ENCODE peak calls at places on chromosomes 1 and 21, in nine cellular contexts. Q, E, P, R, G, W, Z, I and O are unnamed samples.
A peak's percentile ranks its signal among the peaks of the same experiment; 100 is the strongest.

GRCh38 chr21:34845521-34846213 is 176.9 kb downstream of the CLIC6 start:
- DNase-seq in W (no peak), Q (no peak), R (no peak), P (no peak), I (no peak), E (no peak), Z (peak; percentile 39), G (no peak), O (no peak)

GRCh38 chr1:12469493-12469892 is 148.5 kb downstream of the DHRS3 start:
- DNase-seq in W (no peak), P (no peak), R (no peak), Z (no peak), Q (no peak), I (peak; percentile 15), E (no peak), G (no peak), O (no peak)

GRCh38 chr1:94642617-94643315 is 101.2 kb upstream of the F3 start:
- DNase-seq in E (no peak), P (no peak), I (no peak), Z (no peak), R (no peak), Q (no peak), G (no peak), W (no peak), O (no peak)

GRCh38 chr1:98316286-98316685 is 345.2 kb upstream of the SNX7 start:
- DNase-seq in Q (no peak), G (peak; percentile 44), E (no peak), R (no peak), Z (peak; percentile 71), P (no peak), W (no peak), I (no peak), O (no peak)

GRCh38 chr1:21861602-21862429 is 49.8 kb downstream of the LDLRAD2 start:
- DNase-seq in E (no peak), R (no peak), P (no peak), G (no peak), I (no peak), W (no peak), Z (peak; percentile 37), Q (no peak), O (no peak)

GRCh38 chr1:117747605-117748004 is 141.8 kb downstream of the TENT5C start:
- DNase-seq in R (no peak), E (no peak), G (no peak), I (no peak), P (no peak), W (no peak), Z (peak; percentile 37), Q (no peak), O (no peak)

GRCh38 chr1:8866173-8866791 is 12.2 kb downstream of the ENO1 start:
- DNase-seq in W (no peak), Z (no peak), P (no peak), I (no peak), G (no peak), R (no peak), Q (no peak), E (no peak), O (no peak)

GRCh38 chr1:237864338-237865244 is 26.1 kb downstream of the ZP4 start:
- DNase-seq in P (no peak), I (peak; percentile 25), G (peak; percentile 4), R (peak; percentile 65), W (peak; percentile 81), E (no peak), Z (peak; percentile 67), Q (peak; percentile 24), O (peak; percentile 61)

GRCh38 chr1:89681045-89681729 is 48.3 kb downstream of the LRRC8C start:
- DNase-seq in W (no peak), R (no peak), G (no peak), I (no peak), E (no peak), Z (no peak), Q (no peak), P (no peak), O (no peak)

GRCh38 chr21:38027901-38028300 is 111.6 kb upstream of the KCNJ6 start:
- DNase-seq in G (no peak), I (no peak), Q (no peak), W (no peak), P (no peak), Z (no peak), E (no peak), R (no peak), O (no peak)

GRCh38 chr1:162368451-162368850 is 8.2 kb downstream of the SPATA46 start:
- DNase-seq in Q (no peak), R (no peak), W (no peak), Z (peak; percentile 20), P (no peak), E (no peak), I (no peak), G (no peak), O (no peak)

GRCh38 chr1:19450811-19451564 is 34.4 kb downstream of the CAPZB start:
- DNase-seq in I (no peak), G (peak; percentile 67), P (no peak), Z (peak; percentile 92), E (no peak), Q (no peak), R (no peak), W (no peak), O (no peak)

GRCh38 chr1:84407524-84408318 is 9.4 kb downstream of the DNASE2B start:
- DNase-seq in W (no peak), G (no peak), P (no peak), R (no peak), Z (peak; percentile 57), Q (no peak), E (no peak), I (no peak), O (no peak)

GRCh38 chr1:65209005-65209885 is 61.2 kb downstream of the AK4 start:
- DNase-seq in Z (peak; percentile 48), W (peak; percentile 70), P (no peak), E (peak; percentile 12), R (peak; percentile 6), I (peak; percentile 82), Q (no peak), G (peak; percentile 48), O (peak; percentile 64)

GRCh38 chr1:6090996-6091822 is 45.5 kb downstream of the KCNAB2 start:
- DNase-seq in Q (no peak), W (no peak), P (no peak), E (no peak), I (no peak), Z (no peak), R (no peak), G (no peak), O (no peak)

GRCh38 chr1:98405581-98406059 is 255.9 kb upstream of the SNX7 start:
- DNase-seq in I (no peak), Z (peak; percentile 21), G (peak; percentile 40), W (no peak), R (no peak), P (no peak), E (no peak), Q (no peak), O (no peak)

GRCh38 chr1:47584249-47584648 is 146.4 kb downstream of the FOXD2 start:
- DNase-seq in P (no peak), R (no peak), Q (no peak), I (no peak), W (no peak), E (no peak), G (no peak), Z (no peak), O (no peak)

GRCh38 chr1:242425232-242425631 is 99.3 kb downstream of the PLD5 start:
- DNase-seq in P (no peak), Z (no peak), G (peak; percentile 10), Q (no peak), R (no peak), W (peak; percentile 33), I (no peak), E (no peak), O (no peak)

GRCh38 chr1:168454211-168454815 is 89.5 kb downstream of the XCL2 start:
- DNase-seq in R (no peak), G (no peak), W (no peak), Q (no peak), E (no peak), Z (no peak), P (no peak), I (no peak), O (no peak)

GRCh38 chr1:204826970-204827369 is 43.7 kb upstream of the NFASC start:
- DNase-seq in I (no peak), G (no peak), Q (no peak), W (peak; percentile 91), R (no peak), Z (no peak), P (no peak), E (no peak), O (peak; percentile 66)

GRCh38 chr1:18284750-18285532 is 177.3 kb downstream of the IGSF21 start:
- DNase-seq in Z (no peak), Q (no peak), G (no peak), I (no peak), E (no peak), P (no peak), R (no peak), W (no peak), O (no peak)

GRCh38 chr1:100277866-100278265 is 11.8 kb downstream of the RTCA start:
- DNase-seq in I (no peak), Q (no peak), G (no peak), Z (peak; percentile 12), E (no peak), P (no peak), W (no peak), R (no peak), O (no peak)

GRCh38 chr1:161091796-161092507 is 2.6 kb upstream of the NECTIN4 start:
- DNase-seq in W (no peak), Z (no peak), Q (no peak), G (no peak), P (no peak), I (no peak), R (no peak), E (no peak), O (no peak)

GRCh38 chr1:74396462-74396861 is 115.9 kb downstream of the LRRC53 start:
- DNase-seq in Z (no peak), P (no peak), W (no peak), E (no peak), Q (no peak), R (no peak), G (no peak), I (no peak), O (no peak)

GRCh38 chr1:185017338-185017737 is 28.0 kb upstream of the RNF2 start:
- DNase-seq in W (no peak), G (no peak), I (no peak), P (no peak), Q (no peak), E (no peak), R (no peak), Z (peak; percentile 23), O (no peak)

GRCh38 chr1:156816561-156817328 is at the start of gene SH2D2A:
- DNase-seq in E (peak; percentile 64), R (no peak), Q (no peak), W (no peak), Z (peak; percentile 81), P (peak; percentile 86), G (peak; percentile 79), I (no peak), O (no peak)

GRCh38 chr21:17451364-17451869 is 61.4 kb upstream of the CXADR start:
- DNase-seq in W (no peak), Q (peak; percentile 56), E (no peak), R (no peak), I (no peak), P (no peak), G (peak; percentile 30), Z (no peak), O (no peak)

GRCh38 chr1:204390731-204391466 is 20.7 kb downstream of the PPP1R15B start:
- DNase-seq in Z (peak; percentile 60), R (no peak), I (no peak), Q (no peak), P (no peak), W (no peak), E (peak; percentile 12), G (no peak), O (no peak)

GRCh38 chr21:33478858-33479678 is 706 bp downstream of the TMEM50B start:
- DNase-seq in W (peak; percentile 71), Z (peak; percentile 47), R (no peak), I (peak; percentile 28), Q (no peak), P (peak; percentile 39), G (peak; percentile 47), E (no peak), O (no peak)

GRCh38 chr21:42515708-42516502 is 2.3 kb downstream of the SLC37A1 start:
- DNase-seq in Z (peak; percentile 57), R (peak; percentile 24), W (peak; percentile 44), E (no peak), I (peak; percentile 25), Q (no peak), P (no peak), G (peak; percentile 34), O (no peak)

GRCh38 chr1:151828931-151829330 is 2.7 kb downstream of the RORC start:
- DNase-seq in R (no peak), P (no peak), E (peak; percentile 45), Q (no peak), Z (no peak), I (no peak), G (peak; percentile 58), W (peak; percentile 88), O (no peak)